ENCODE peak calls at places on chromosomes 2 and 18, in seven cellular contexts. G is dermis blood vessel endothelial cell; Y is memory B cell; H is H54; L is naive thymus-derived CD8-positive, alpha-beta T cell; V is nucleus accumbens; W is stimulated activated CD4-positive, alpha-beta T cell treated with anti-CD3 and anti-CD28 coated beads, Interleukin-1b, Interleukin-23, amount 100 ng/mL, for 4 hours. R is an unnamed sample.

GRCh38 chr2:31415421-31415820 is 879 bp upstream of the XDH start:
- DNase-seq in W (no peak), L (no peak), H (no peak), Y (no peak), G (no peak), V (no peak), R (no peak)

GRCh38 chr2:226478121-226478809 is 321.4 kb downstream of the IRS1 start:
- DNase-seq in L (no peak), Y (no peak), H (peak; percentile 51), W (no peak), V (no peak), G (no peak), R (no peak)

GRCh38 chr18:48622911-48623431 is 84.1 kb downstream of the CTIF start:
- DNase-seq in H (peak; percentile 23), L (no peak), G (peak; percentile 47), Y (no peak), V (no peak), W (no peak), R (peak; percentile 20)

GRCh38 chr2:232299927-232300674 is 78.5 kb upstream of the ALPP start:
- DNase-seq in W (no peak), V (no peak), L (peak; percentile 43), Y (no peak), H (no peak), G (no peak), R (no peak)

GRCh38 chr18:8841781-8842485 is 136.6 kb downstream of the MTCL1 start:
- DNase-seq in Y (no peak), H (no peak), V (no peak), W (no peak), L (no peak), G (no peak), R (no peak)

GRCh38 chr2:239460780-239461179 is 60.0 kb upstream of the HDAC4 start:
- DNase-seq in G (no peak), H (no peak), L (no peak), Y (no peak), W (no peak), V (no peak), R (peak; percentile 14)

GRCh38 chr18:51054764-51055163 is 24.8 kb downstream of the SMAD4 start:
- DNase-seq in W (no peak), G (no peak), H (no peak), V (no peak), Y (no peak), L (no peak), R (no peak)

GRCh38 chr18:40017026-40017425 is 1938.0 kb upstream of the PIK3C3 start:
- DNase-seq in H (no peak), L (no peak), Y (no peak), G (peak; percentile 77), V (no peak), W (no peak), R (peak; percentile 64)

R was measured in dermis microvascular lymphatic vessel endothelial cell.